ENCODE peak calls at places on chromosomes 1 and 21, in four cellular contexts. W is NAMALWA, U is SHP77, B is tibial artery. V is an unnamed sample.

GRCh38 chr1:155801149-155801548 is 55.9 kb downstream of the GON4L start:
- DNase-seq in W (no peak), U (no peak), B (no peak), V (no peak)

GRCh38 chr21:17003221-17003620 is 509.6 kb upstream of the CXADR start:
- DNase-seq in W (no peak), U (no peak), B (no peak), V (no peak)

GRCh38 chr1:234692961-234693360 is 83.0 kb upstream of the IRF2BP2 start:
- DNase-seq in W (no peak), U (no peak), B (no peak), V (no peak)

GRCh38 chr21:42609806-42610205 is 43.6 kb upstream of the PDE9A start:
- DNase-seq in W (peak; percentile 64), U (no peak), B (no peak), V (peak; percentile 26)

GRCh38 chr1:15177710-15178166 is 24.2 kb downstream of the TMEM51 start:
- DNase-seq in W (no peak), U (no peak), B (no peak), V (no peak)

GRCh38 chr21:45353200-45353599 is 51.8 kb upstream of the COL18A1 start:
- DNase-seq in W (no peak), U (no peak), B (no peak), V (peak; percentile 59)

GRCh38 chr21:16308269-16308668 is 578.5 kb downstream of the USP25 start:
- DNase-seq in W (peak; percentile 19), U (no peak), B (no peak), V (peak; percentile 62)

GRCh38 chr1:218874313-218874712 is 299.4 kb upstream of the LYPLAL1 start:
- DNase-seq in W (no peak), U (no peak), B (no peak), V (no peak)

GRCh38 chr1:212858461-212859265 is 588 bp downstream of the FLVCR1 start:
- DNase-seq in W (peak; percentile 33), U (peak; percentile 41), B (no peak), V (peak; percentile 43)

GRCh38 chr1:47646676-47647075 is 208.8 kb downstream of the FOXD2 start:
- DNase-seq in W (no peak), U (no peak), B (no peak), V (no peak)

GRCh38 chr1:183470147-183470960 is 1.9 kb upstream of the SMG7 start:
- DNase-seq in W (peak; percentile 98), U (peak; percentile 89), B (peak; percentile 91), V (peak; percentile 79)

GRCh38 chr1:159854101-159854692 is 8.3 kb downstream of the VSIG8 start:
- DNase-seq in W (no peak), U (peak; percentile 72), B (peak; percentile 92), V (no peak)

GRCh38 chr1:181135462-181135781 is 46.9 kb downstream of the IER5 start:
- DNase-seq in W (peak; percentile 80), U (peak; percentile 44), B (peak; percentile 41), V (peak; percentile 36)

GRCh38 chr1:232568906-232569305 is 61.0 kb downstream of the SIPA1L2 start:
- DNase-seq in W (no peak), U (peak; percentile 9), B (no peak), V (no peak)

GRCh38 chr1:100034465-100034864 is 64.7 kb downstream of the SLC35A3 start:
- DNase-seq in W (peak; percentile 72), U (peak; percentile 11), B (no peak), V (peak; percentile 57)

GRCh38 chr1:167627865-167628641 is 2.0 kb upstream of the RCSD1 start:
- DNase-seq in W (peak; percentile 96), U (peak; percentile 97), B (no peak), V (peak; percentile 83)

GRCh38 chr1:41021526-41022308 is at the start of gene SLFNL1:
- DNase-seq in W (no peak), U (no peak), B (peak; percentile 62), V (peak; percentile 41)

GRCh38 chr1:117610036-117610435 is 4.2 kb downstream of the TENT5C start:
- DNase-seq in W (no peak), U (no peak), B (no peak), V (no peak)

GRCh38 chr1:232481091-232481490 is 148.8 kb downstream of the SIPA1L2 start:
- DNase-seq in W (no peak), U (no peak), B (no peak), V (no peak)

GRCh38 chr1:67464741-67465140 is 34.5 kb upstream of the SERBP1 start:
- DNase-seq in W (no peak), U (no peak), B (no peak), V (no peak)